ENCODE peak calls at places on chromosomes 1 and 21, in ten cellular contexts. One of them, this sample, is unnamed.

GRCh38 chr1:204634260-204634910 is 51.2 kb downstream of the LRRN2 start:
- DNase-seq in nucleus accumbens: no peak
- DNase-seq in activated T-helper 1 cell treated with anti-CD3 and anti-CD28 coated beads, Interleukin-2, amount 50 U/mL, for 16 hours: no peak
- DNase-seq in cardiac septum: no peak
- DNase-seq in HS-27A: no peak
- DNase-seq in stimulated activated CD8-positive, alpha-beta memory T cell treated with anti-CD3 and anti-CD28 coated beads, Interleukin-4, amount 100 ng/mL, for 1 hour: no peak
- DNase-seq in stomach: no peak
- DNase-seq in nephron progenitor cell: no peak
- DNase-seq in AG08395: no peak
- DNase-seq in EL: no peak
- DNase-seq in this sample: no peak

GRCh38 chr1:30878016-30878415 is 30.5 kb downstream of the SDC3 start:
- DNase-seq in nucleus accumbens: no peak
- DNase-seq in activated T-helper 1 cell treated with anti-CD3 and anti-CD28 coated beads, Interleukin-2, amount 50 U/mL, for 16 hours: no peak
- DNase-seq in cardiac septum: no peak
- DNase-seq in HS-27A: no peak
- DNase-seq in stimulated activated CD8-positive, alpha-beta memory T cell treated with anti-CD3 and anti-CD28 coated beads, Interleukin-4, amount 100 ng/mL, for 1 hour: no peak
- DNase-seq in stomach: no peak
- DNase-seq in nephron progenitor cell: no peak
- DNase-seq in AG08395: no peak
- DNase-seq in EL: no peak
- DNase-seq in this sample: no peak

GRCh38 chr1:33177996-33178540 is 3.8 kb downstream of the TRIM62 start:
- DNase-seq in nucleus accumbens: no peak
- DNase-seq in activated T-helper 1 cell treated with anti-CD3 and anti-CD28 coated beads, Interleukin-2, amount 50 U/mL, for 16 hours: no peak
- DNase-seq in cardiac septum: no peak
- DNase-seq in HS-27A: no peak
- DNase-seq in stimulated activated CD8-positive, alpha-beta memory T cell treated with anti-CD3 and anti-CD28 coated beads, Interleukin-4, amount 100 ng/mL, for 1 hour: no peak
- DNase-seq in stomach: no peak
- DNase-seq in nephron progenitor cell: no peak
- DNase-seq in AG08395: no peak
- DNase-seq in EL: no peak
- DNase-seq in this sample: no peak

GRCh38 chr1:115782571-115783281 is 14.2 kb upstream of the CASQ2 start:
- DNase-seq in nucleus accumbens: no peak
- DNase-seq in activated T-helper 1 cell treated with anti-CD3 and anti-CD28 coated beads, Interleukin-2, amount 50 U/mL, for 16 hours: no peak
- DNase-seq in cardiac septum: no peak
- DNase-seq in HS-27A: peak
- DNase-seq in stimulated activated CD8-positive, alpha-beta memory T cell treated with anti-CD3 and anti-CD28 coated beads, Interleukin-4, amount 100 ng/mL, for 1 hour: no peak
- DNase-seq in stomach: no peak
- DNase-seq in nephron progenitor cell: no peak
- DNase-seq in AG08395: peak
- DNase-seq in EL: peak
- DNase-seq in this sample: peak

GRCh38 chr1:170303034-170303433 is 157.3 kb downstream of the NTMT2 start:
- DNase-seq in nucleus accumbens: no peak
- DNase-seq in activated T-helper 1 cell treated with anti-CD3 and anti-CD28 coated beads, Interleukin-2, amount 50 U/mL, for 16 hours: no peak
- DNase-seq in cardiac septum: no peak
- DNase-seq in HS-27A: no peak
- DNase-seq in stimulated activated CD8-positive, alpha-beta memory T cell treated with anti-CD3 and anti-CD28 coated beads, Interleukin-4, amount 100 ng/mL, for 1 hour: no peak
- DNase-seq in stomach: no peak
- DNase-seq in nephron progenitor cell: no peak
- DNase-seq in AG08395: no peak
- DNase-seq in EL: no peak
- DNase-seq in this sample: no peak

GRCh38 chr1:93827633-93828436 is 51.2 kb downstream of the DNTTIP2 start:
- DNase-seq in nucleus accumbens: no peak
- DNase-seq in activated T-helper 1 cell treated with anti-CD3 and anti-CD28 coated beads, Interleukin-2, amount 50 U/mL, for 16 hours: no peak
- DNase-seq in cardiac septum: no peak
- DNase-seq in HS-27A: no peak
- DNase-seq in stimulated activated CD8-positive, alpha-beta memory T cell treated with anti-CD3 and anti-CD28 coated beads, Interleukin-4, amount 100 ng/mL, for 1 hour: no peak
- DNase-seq in stomach: no peak
- DNase-seq in nephron progenitor cell: no peak
- DNase-seq in AG08395: no peak
- DNase-seq in EL: peak
- DNase-seq in this sample: peak

GRCh38 chr21:23452384-23453083 is 2154.7 kb downstream of the MRPL39 start:
- DNase-seq in nucleus accumbens: no peak
- DNase-seq in activated T-helper 1 cell treated with anti-CD3 and anti-CD28 coated beads, Interleukin-2, amount 50 U/mL, for 16 hours: no peak
- DNase-seq in cardiac septum: no peak
- DNase-seq in HS-27A: no peak
- DNase-seq in stimulated activated CD8-positive, alpha-beta memory T cell treated with anti-CD3 and anti-CD28 coated beads, Interleukin-4, amount 100 ng/mL, for 1 hour: no peak
- DNase-seq in stomach: no peak
- DNase-seq in nephron progenitor cell: peak
- DNase-seq in AG08395: no peak
- DNase-seq in EL: no peak
- DNase-seq in this sample: peak

GRCh38 chr1:204407314-204407971 is 4.2 kb downstream of the PPP1R15B start:
- DNase-seq in nucleus accumbens: no peak
- DNase-seq in activated T-helper 1 cell treated with anti-CD3 and anti-CD28 coated beads, Interleukin-2, amount 50 U/mL, for 16 hours: no peak
- DNase-seq in cardiac septum: no peak
- DNase-seq in HS-27A: no peak
- DNase-seq in stimulated activated CD8-positive, alpha-beta memory T cell treated with anti-CD3 and anti-CD28 coated beads, Interleukin-4, amount 100 ng/mL, for 1 hour: no peak
- DNase-seq in stomach: no peak
- DNase-seq in nephron progenitor cell: no peak
- DNase-seq in AG08395: no peak
- DNase-seq in EL: no peak
- DNase-seq in this sample: no peak

GRCh38 chr1:47763456-47764171 is 233.6 kb downstream of the TRABD2B start:
- DNase-seq in nucleus accumbens: no peak
- DNase-seq in activated T-helper 1 cell treated with anti-CD3 and anti-CD28 coated beads, Interleukin-2, amount 50 U/mL, for 16 hours: no peak
- DNase-seq in cardiac septum: no peak
- DNase-seq in HS-27A: no peak
- DNase-seq in stimulated activated CD8-positive, alpha-beta memory T cell treated with anti-CD3 and anti-CD28 coated beads, Interleukin-4, amount 100 ng/mL, for 1 hour: no peak
- DNase-seq in stomach: no peak
- DNase-seq in nephron progenitor cell: no peak
- DNase-seq in AG08395: no peak
- DNase-seq in EL: peak
- DNase-seq in this sample: no peak

GRCh38 chr1:246508897-246509688 is 2.0 kb upstream of the SMYD3 start:
- DNase-seq in nucleus accumbens: no peak
- DNase-seq in activated T-helper 1 cell treated with anti-CD3 and anti-CD28 coated beads, Interleukin-2, amount 50 U/mL, for 16 hours: no peak
- DNase-seq in cardiac septum: no peak
- DNase-seq in HS-27A: no peak
- DNase-seq in stimulated activated CD8-positive, alpha-beta memory T cell treated with anti-CD3 and anti-CD28 coated beads, Interleukin-4, amount 100 ng/mL, for 1 hour: no peak
- DNase-seq in stomach: no peak
- DNase-seq in nephron progenitor cell: no peak
- DNase-seq in AG08395: no peak
- DNase-seq in EL: no peak
- DNase-seq in this sample: no peak

GRCh38 chr1:200194477-200194876 is 167.0 kb downstream of the NR5A2 start:
- DNase-seq in nucleus accumbens: no peak
- DNase-seq in activated T-helper 1 cell treated with anti-CD3 and anti-CD28 coated beads, Interleukin-2, amount 50 U/mL, for 16 hours: no peak
- DNase-seq in cardiac septum: no peak
- DNase-seq in HS-27A: no peak
- DNase-seq in stimulated activated CD8-positive, alpha-beta memory T cell treated with anti-CD3 and anti-CD28 coated beads, Interleukin-4, amount 100 ng/mL, for 1 hour: no peak
- DNase-seq in stomach: no peak
- DNase-seq in nephron progenitor cell: no peak
- DNase-seq in AG08395: no peak
- DNase-seq in EL: no peak
- DNase-seq in this sample: no peak

GRCh38 chr1:246597340-246597739 is 31.1 kb downstream of the CNST start:
- DNase-seq in nucleus accumbens: no peak
- DNase-seq in activated T-helper 1 cell treated with anti-CD3 and anti-CD28 coated beads, Interleukin-2, amount 50 U/mL, for 16 hours: no peak
- DNase-seq in cardiac septum: no peak
- DNase-seq in HS-27A: no peak
- DNase-seq in stimulated activated CD8-positive, alpha-beta memory T cell treated with anti-CD3 and anti-CD28 coated beads, Interleukin-4, amount 100 ng/mL, for 1 hour: no peak
- DNase-seq in stomach: peak
- DNase-seq in nephron progenitor cell: no peak
- DNase-seq in AG08395: peak
- DNase-seq in EL: peak
- DNase-seq in this sample: peak

GRCh38 chr1:175033931-175034330 is 10.7 kb upstream of the MRPS14 start:
- DNase-seq in nucleus accumbens: no peak
- DNase-seq in activated T-helper 1 cell treated with anti-CD3 and anti-CD28 coated beads, Interleukin-2, amount 50 U/mL, for 16 hours: no peak
- DNase-seq in cardiac septum: no peak
- DNase-seq in HS-27A: no peak
- DNase-seq in stimulated activated CD8-positive, alpha-beta memory T cell treated with anti-CD3 and anti-CD28 coated beads, Interleukin-4, amount 100 ng/mL, for 1 hour: no peak
- DNase-seq in stomach: no peak
- DNase-seq in nephron progenitor cell: peak
- DNase-seq in AG08395: no peak
- DNase-seq in EL: no peak
- DNase-seq in this sample: no peak

GRCh38 chr1:172350781-172351180 is 69.7 kb upstream of the C1orf105 start:
- DNase-seq in nucleus accumbens: no peak
- DNase-seq in activated T-helper 1 cell treated with anti-CD3 and anti-CD28 coated beads, Interleukin-2, amount 50 U/mL, for 16 hours: no peak
- DNase-seq in cardiac septum: no peak
- DNase-seq in HS-27A: no peak
- DNase-seq in stimulated activated CD8-positive, alpha-beta memory T cell treated with anti-CD3 and anti-CD28 coated beads, Interleukin-4, amount 100 ng/mL, for 1 hour: no peak
- DNase-seq in stomach: no peak
- DNase-seq in nephron progenitor cell: no peak
- DNase-seq in AG08395: no peak
- DNase-seq in EL: no peak
- DNase-seq in this sample: no peak

GRCh38 chr1:64471218-64471719 is 1.3 kb downstream of the CACHD1 start:
- DNase-seq in nucleus accumbens: no peak
- DNase-seq in activated T-helper 1 cell treated with anti-CD3 and anti-CD28 coated beads, Interleukin-2, amount 50 U/mL, for 16 hours: no peak
- DNase-seq in cardiac septum: no peak
- DNase-seq in HS-27A: no peak
- DNase-seq in stimulated activated CD8-positive, alpha-beta memory T cell treated with anti-CD3 and anti-CD28 coated beads, Interleukin-4, amount 100 ng/mL, for 1 hour: no peak
- DNase-seq in stomach: peak
- DNase-seq in nephron progenitor cell: peak
- DNase-seq in AG08395: peak
- DNase-seq in EL: peak
- DNase-seq in this sample: peak

GRCh38 chr1:162157469-162157868 is 88.0 kb downstream of the NOS1AP start:
- DNase-seq in nucleus accumbens: no peak
- DNase-seq in activated T-helper 1 cell treated with anti-CD3 and anti-CD28 coated beads, Interleukin-2, amount 50 U/mL, for 16 hours: no peak
- DNase-seq in cardiac septum: no peak
- DNase-seq in HS-27A: no peak
- DNase-seq in stimulated activated CD8-positive, alpha-beta memory T cell treated with anti-CD3 and anti-CD28 coated beads, Interleukin-4, amount 100 ng/mL, for 1 hour: no peak
- DNase-seq in stomach: no peak
- DNase-seq in nephron progenitor cell: no peak
- DNase-seq in AG08395: no peak
- DNase-seq in EL: no peak
- DNase-seq in this sample: no peak

GRCh38 chr1:172005856-172006255 is 164.6 kb downstream of the DNM3 start:
- DNase-seq in nucleus accumbens: no peak
- DNase-seq in activated T-helper 1 cell treated with anti-CD3 and anti-CD28 coated beads, Interleukin-2, amount 50 U/mL, for 16 hours: no peak
- DNase-seq in cardiac septum: no peak
- DNase-seq in HS-27A: no peak
- DNase-seq in stimulated activated CD8-positive, alpha-beta memory T cell treated with anti-CD3 and anti-CD28 coated beads, Interleukin-4, amount 100 ng/mL, for 1 hour: no peak
- DNase-seq in stomach: no peak
- DNase-seq in nephron progenitor cell: no peak
- DNase-seq in AG08395: peak
- DNase-seq in EL: peak
- DNase-seq in this sample: peak

GRCh38 chr1:241592273-241592958 is 47.8 kb downstream of the CHML start:
- DNase-seq in nucleus accumbens: no peak
- DNase-seq in activated T-helper 1 cell treated with anti-CD3 and anti-CD28 coated beads, Interleukin-2, amount 50 U/mL, for 16 hours: no peak
- DNase-seq in cardiac septum: no peak
- DNase-seq in HS-27A: no peak
- DNase-seq in stimulated activated CD8-positive, alpha-beta memory T cell treated with anti-CD3 and anti-CD28 coated beads, Interleukin-4, amount 100 ng/mL, for 1 hour: no peak
- DNase-seq in stomach: no peak
- DNase-seq in nephron progenitor cell: no peak
- DNase-seq in AG08395: peak
- DNase-seq in EL: peak
- DNase-seq in this sample: peak

GRCh38 chr1:60802884-60803283 is 279.5 kb upstream of the NFIA start:
- DNase-seq in nucleus accumbens: no peak
- DNase-seq in activated T-helper 1 cell treated with anti-CD3 and anti-CD28 coated beads, Interleukin-2, amount 50 U/mL, for 16 hours: no peak
- DNase-seq in cardiac septum: no peak
- DNase-seq in HS-27A: no peak
- DNase-seq in stimulated activated CD8-positive, alpha-beta memory T cell treated with anti-CD3 and anti-CD28 coated beads, Interleukin-4, amount 100 ng/mL, for 1 hour: no peak
- DNase-seq in stomach: no peak
- DNase-seq in nephron progenitor cell: no peak
- DNase-seq in AG08395: no peak
- DNase-seq in EL: no peak
- DNase-seq in this sample: no peak

This sample was measured in ELR.